ENCODE peak calls at places on chromosomes 2 and 18, in four cellular contexts. N is GM23338, J is GM23248, R is heart left ventricle. Q is an unnamed sample. For H3K4me1, the result is how much of the 10 kb centered on the place peaks cover.

GRCh38 chr2:43021791-43022500 is 204.5 kb downstream of the ZFP36L2 start:
- DNase-seq in N (peak), R (no peak), J (no peak), Q (no peak)

GRCh38 chr2:196849895-196850294 is 40.7 kb upstream of the C2orf66 start:
- DNase-seq in R (no peak), J (peak), N (peak), Q (peak)

GRCh38 chr18:77053616-77054287 is 78.8 kb downstream of the MBP start:
- DNase-seq in R (no peak), J (no peak), N (no peak), Q (no peak)

GRCh38 chr18:66749030-66749429 is 145.1 kb upstream of the CDH19 start:
- DNase-seq in J (no peak), R (no peak), N (peak), Q (no peak)

GRCh38 chr18:28040720-28041119 is 136.2 kb downstream of the CDH2 start:
- DNase-seq in N (no peak), R (no peak), J (peak), Q (no peak)

GRCh38 chr2:39737661-39738060 is 41.4 kb downstream of the THUMPD2 start:
- DNase-seq in N (peak), J (peak), R (no peak), Q (no peak)

GRCh38 chr2:177568893-177569292 is 176.3 kb downstream of the AGPS start:
- DNase-seq in J (no peak), N (no peak), R (no peak), Q (no peak)

GRCh38 chr18:23703057-23703986 is 14.1 kb downstream of the LAMA3 start:
- DNase-seq in N (peak), R (no peak), J (peak), Q (peak)

GRCh38 chr18:37019157-37019571 is 190.2 kb downstream of the KIAA1328 start:
- DNase-seq in R (no peak), N (peak), J (peak), Q (no peak)

GRCh38 chr2:80689106-80689505 is 384.6 kb upstream of the LRRTM1 start:
- DNase-seq in J (no peak), N (no peak), R (no peak), Q (no peak)

GRCh38 chr2:3460831-3461544 is 58.3 kb downstream of the ADI1 start:
- DNase-seq in N (no peak), R (no peak), J (no peak), Q (peak)

GRCh38 chr18:12085136-12085535 is 8.5 kb upstream of the ANKRD62 start:
- DNase-seq in R (no peak), J (no peak), N (peak), Q (no peak)

GRCh38 chr2:28427741-28428412 is 35.2 kb downstream of the FOSL2 start:
- DNase-seq in J (no peak), N (no peak), R (no peak), Q (no peak)

GRCh38 chr2:127229555-127229954 is 9.5 kb upstream of the CYP27C1 start:
- DNase-seq in N (no peak), R (no peak), J (no peak), Q (no peak)

GRCh38 chr2:46877619-46878113 is 37.9 kb downstream of the MCFD2 start:
- DNase-seq in R (no peak), N (no peak), J (no peak), Q (no peak)
- H3K4me1 ChIP-seq in R (under half), N (under half), J (half or more), Q (under half)

GRCh38 chr2:72698300-72698699 is 127.5 kb downstream of the EXOC6B start:
- DNase-seq in N (no peak), J (no peak), R (no peak), Q (no peak)
- H3K4me3 ChIP-seq in N (no peak), J (no peak), R (no peak), Q (no peak)

GRCh38 chr2:97845818-97846217 is 132.4 kb downstream of the ZAP70 start:
- DNase-seq in R (no peak), J (no peak), N (no peak), Q (no peak)
- H3K4me1 ChIP-seq in R (under half), J (under half), N (under half), Q (under half)

GRCh38 chr2:44944102-44944951 is 2.8 kb downstream of the SIX3 start:
- DNase-seq in J (peak), N (peak), R (no peak), Q (no peak)

GRCh38 chr2:44941551-44942234 is at the start of gene SIX3:
- DNase-seq in N (peak), J (peak), R (no peak), Q (no peak)

GRCh38 chr2:44943693-44944101 is 2.2 kb downstream of the SIX3 start:
- DNase-seq in J (no peak), N (peak), R (no peak), Q (no peak)

GRCh38 chr2:44942304-44943030 is 965 bp downstream of the SIX3 start:
- DNase-seq in N (no peak), R (no peak), J (peak), Q (no peak)

DNA sequence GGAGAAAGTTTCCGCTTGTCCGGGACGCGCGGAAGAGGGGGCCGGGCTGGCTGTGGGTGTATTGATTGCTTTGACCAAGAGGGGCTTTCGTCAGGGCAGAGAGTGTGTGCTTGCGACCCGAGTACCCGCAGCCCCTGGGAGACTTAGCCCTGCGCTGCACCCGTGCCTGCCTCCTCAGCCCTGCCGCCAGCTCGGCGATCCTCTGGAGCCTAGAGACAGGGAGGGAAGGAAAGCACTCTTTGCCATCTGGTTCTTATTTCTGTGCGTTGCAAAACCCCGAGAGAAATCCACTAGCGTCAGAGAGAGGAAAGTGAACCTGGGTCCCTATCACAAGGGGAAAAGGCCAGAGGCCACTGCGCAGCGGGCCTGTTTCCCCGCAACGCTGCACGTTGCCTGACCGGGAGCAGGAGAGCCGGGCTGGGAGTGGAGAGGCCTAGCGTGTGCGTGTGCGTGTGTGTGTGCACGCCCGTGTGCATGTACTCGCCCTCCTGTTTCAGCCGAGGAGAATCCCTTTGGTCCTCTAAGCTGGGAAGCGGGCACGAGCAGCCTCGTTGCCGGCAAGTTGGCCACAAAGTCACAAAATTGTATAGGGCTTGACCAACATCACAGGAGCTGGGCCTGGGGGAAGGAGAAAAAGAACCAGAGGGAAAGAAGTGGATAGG is 1.7 kb downstream of the SIX3 start:
- DNase-seq in N (no peak), J (peak), R (no peak), Q (no peak)
- H3K4me3 ChIP-seq in N (peak), J (no peak), R (peak), Q (no peak)

GRCh38 chr2:86039178-86039962 is 66.3 kb downstream of the POLR1A start:
- DNase-seq in J (no peak), N (no peak), R (no peak), Q (peak)

GRCh38 chr2:86037141-86037794 is 68.4 kb downstream of the POLR1A start:
- DNase-seq in R (peak), J (peak), N (no peak), Q (no peak)

GRCh38 chr2:86038291-86039081 is 67.2 kb downstream of the POLR1A start:
- DNase-seq in R (no peak), N (no peak), J (peak), Q (peak)

GRCh38 chr2:86036790-86037138 is 68.9 kb downstream of the POLR1A start:
- DNase-seq in N (no peak), J (no peak), R (no peak), Q (no peak)

DNA sequence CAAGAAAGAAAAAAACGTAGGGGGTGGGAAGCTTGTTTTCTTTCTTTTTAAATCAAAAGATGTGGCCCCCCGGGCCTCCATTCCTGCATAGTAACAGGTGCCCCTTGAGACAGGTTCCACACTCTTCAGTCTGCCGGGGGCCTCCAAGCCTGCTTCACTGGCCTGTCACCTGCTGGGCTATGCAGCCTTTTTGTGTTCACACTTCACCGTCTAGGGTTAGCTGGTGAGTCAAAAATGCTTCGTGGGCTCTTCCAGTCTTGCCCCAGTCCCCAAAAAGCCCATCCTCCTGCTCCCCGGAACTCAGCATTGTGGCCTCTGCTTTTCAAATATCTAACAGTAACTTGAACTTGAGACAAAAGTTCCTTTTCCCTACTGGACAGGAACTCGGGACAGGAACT is 67.9 kb downstream of the POLR1A start:
- DNase-seq in J (peak), R (no peak), N (no peak), Q (no peak)
- H3K4me1 ChIP-seq in J (under half), R (under half), N (under half), Q (under half)

DNA sequence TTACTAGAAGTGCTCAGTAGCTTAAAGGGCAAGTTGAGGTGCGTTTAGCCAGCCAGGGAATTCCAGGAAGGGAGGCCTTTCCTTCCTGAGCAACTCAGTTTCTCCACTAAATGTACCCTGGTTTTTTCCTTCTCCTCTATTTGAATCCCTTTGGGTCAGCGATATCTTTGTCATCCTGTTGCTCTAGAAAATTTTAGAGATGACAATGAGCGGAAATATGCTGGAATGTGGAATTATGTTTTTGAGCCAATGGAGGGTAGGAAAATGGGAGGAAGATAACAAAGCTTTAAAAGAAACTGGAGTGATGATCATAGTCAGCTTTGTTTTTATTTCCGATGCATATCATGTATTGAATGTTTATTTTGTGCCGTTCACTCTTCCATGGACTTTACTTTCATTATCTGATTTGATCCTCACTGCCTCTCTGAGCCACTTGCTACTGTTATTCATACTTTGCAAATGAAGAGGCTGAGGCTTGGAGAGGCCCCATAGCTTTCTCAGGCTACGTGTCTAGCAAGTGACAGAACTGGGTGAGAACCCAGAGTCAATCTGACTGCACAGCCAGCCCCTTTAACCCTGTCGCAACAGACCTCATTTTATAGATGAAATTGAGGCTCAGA is 67.3 kb downstream of the NTSR2 start:
- DNase-seq in R (no peak), N (no peak), J (no peak), Q (no peak)
- H3K4me3 ChIP-seq in R (no peak), N (no peak), J (no peak), Q (no peak)

DNA sequence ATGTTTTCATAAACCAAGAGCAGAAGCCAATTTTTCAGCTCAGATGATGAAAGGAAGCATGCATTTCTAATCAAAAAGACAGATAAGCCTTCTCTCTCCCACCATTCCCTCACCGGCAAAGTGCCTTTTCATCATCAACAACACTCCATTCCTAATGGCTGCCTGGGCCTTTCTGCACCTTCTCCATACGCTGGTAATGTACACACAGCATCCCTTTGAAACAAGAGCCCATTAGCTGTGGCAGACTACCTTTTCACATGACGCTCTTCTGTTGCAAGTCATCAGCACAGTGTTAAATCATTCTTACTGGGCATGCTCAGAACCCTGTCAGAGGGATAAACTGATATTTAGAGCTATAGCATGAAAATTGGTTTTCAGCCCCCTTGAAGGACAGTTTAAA is 408.9 kb downstream of the MEIS1 start:
- DNase-seq in J (no peak), R (no peak), N (no peak), Q (no peak)
- H3K4me1 ChIP-seq in J (under half), R (under half), N (under half), Q (under half)

DNA sequence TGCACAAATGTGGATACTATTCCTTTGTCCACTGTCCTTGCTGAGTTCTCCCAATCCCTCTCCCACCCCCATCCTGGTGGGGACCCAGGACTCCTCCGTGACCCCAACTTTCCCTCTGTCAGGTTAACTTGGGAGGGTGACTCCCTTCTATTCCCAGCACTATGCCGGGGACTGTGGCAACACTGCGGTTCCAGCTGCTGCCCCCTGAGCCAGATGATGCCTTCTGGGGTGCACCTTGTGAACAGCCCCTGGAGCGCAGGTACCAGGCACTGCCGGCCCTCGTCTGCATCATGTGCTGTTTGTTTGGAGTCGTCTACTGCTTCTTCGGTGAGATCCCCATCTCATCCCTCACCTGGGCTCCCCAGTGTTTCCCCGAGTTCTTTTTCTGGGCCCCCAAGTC is 739 bp downstream of the TMEM198 start:
- DNase-seq in J (no peak), R (no peak), N (no peak), Q (no peak)
- H3K4me3 ChIP-seq in J (peak), R (peak), N (peak), Q (no peak)

DNA sequence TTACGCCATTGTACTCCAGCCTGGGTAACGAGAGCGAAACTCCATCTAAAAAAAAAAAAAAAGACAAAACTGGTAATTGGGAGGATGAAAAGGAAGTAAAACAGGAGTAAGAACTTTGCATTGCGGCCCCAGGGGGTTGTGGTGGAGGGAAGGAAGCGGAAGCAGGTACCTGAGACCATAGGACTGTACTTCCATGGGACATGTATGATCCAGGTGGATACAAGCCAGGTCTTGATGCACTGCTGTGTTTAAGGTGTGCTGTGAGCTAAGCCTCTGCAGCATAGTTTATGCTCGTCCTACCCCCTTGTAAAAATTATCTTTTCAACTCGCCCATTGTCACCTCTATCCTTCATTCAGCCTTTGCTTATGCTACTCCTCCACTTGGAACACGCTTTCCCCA is 23.7 kb downstream of the FBXO36 start:
- DNase-seq in J (no peak), R (no peak), N (no peak), Q (no peak)
- H3K4me1 ChIP-seq in J (under half), R (under half), N (under half), Q (under half)

Q was measured in right lobe of liver.